ENCODE peak calls at places on chromosomes 11 and 22, in seven cellular contexts. One of them, this sample, is unnamed.

GRCh38 chr11:12399355-12399754 is 22.0 kb downstream of the PARVA start:
- DNase-seq in pancreas: no peak
- DNase-seq in T-helper 1 cell: no peak
- DNase-seq in Calu3: no peak
- DNase-seq in DMS153: no peak
- DNase-seq in stimulated activated CD8-positive, alpha-beta memory T cell treated with anti-CD3 and anti-CD28 coated beads, Interleukin-4, amount 100 ng/mL, for 24 hours: no peak
- DNase-seq in NCI-H69: no peak
- DNase-seq in this sample: no peak

GRCh38 chr11:124793466-124794278 is 6.5 kb downstream of the MSANTD2 start:
- DNase-seq in pancreas: no peak
- DNase-seq in T-helper 1 cell: no peak
- DNase-seq in Calu3: peak
- DNase-seq in DMS153: no peak
- DNase-seq in stimulated activated CD8-positive, alpha-beta memory T cell treated with anti-CD3 and anti-CD28 coated beads, Interleukin-4, amount 100 ng/mL, for 24 hours: no peak
- DNase-seq in NCI-H69: peak
- DNase-seq in this sample: peak

GRCh38 chr11:35114901-35115687 is 23.9 kb upstream of the CD44 start:
- DNase-seq in pancreas: no peak
- DNase-seq in T-helper 1 cell: no peak
- DNase-seq in Calu3: no peak
- DNase-seq in DMS153: no peak
- DNase-seq in stimulated activated CD8-positive, alpha-beta memory T cell treated with anti-CD3 and anti-CD28 coated beads, Interleukin-4, amount 100 ng/mL, for 24 hours: no peak
- DNase-seq in NCI-H69: no peak
- DNase-seq in this sample: peak

GRCh38 chr11:133943950-133944698 is 12.6 kb downstream of the IGSF9B start:
- DNase-seq in pancreas: no peak
- DNase-seq in T-helper 1 cell: no peak
- DNase-seq in Calu3: no peak
- DNase-seq in DMS153: no peak
- DNase-seq in stimulated activated CD8-positive, alpha-beta memory T cell treated with anti-CD3 and anti-CD28 coated beads, Interleukin-4, amount 100 ng/mL, for 24 hours: no peak
- DNase-seq in NCI-H69: peak
- DNase-seq in this sample: no peak

GRCh38 chr11:60951611-60951908 is 416 bp downstream of the SLC15A3 start:
- DNase-seq in pancreas: no peak
- DNase-seq in T-helper 1 cell: no peak
- DNase-seq in Calu3: no peak
- DNase-seq in DMS153: no peak
- DNase-seq in stimulated activated CD8-positive, alpha-beta memory T cell treated with anti-CD3 and anti-CD28 coated beads, Interleukin-4, amount 100 ng/mL, for 24 hours: no peak
- DNase-seq in NCI-H69: no peak
- DNase-seq in this sample: peak

GRCh38 chr11:78828582-78829520 is 254.2 kb upstream of the NARS2 start:
- DNase-seq in pancreas: no peak
- DNase-seq in T-helper 1 cell: no peak
- DNase-seq in Calu3: no peak
- DNase-seq in DMS153: no peak
- DNase-seq in stimulated activated CD8-positive, alpha-beta memory T cell treated with anti-CD3 and anti-CD28 coated beads, Interleukin-4, amount 100 ng/mL, for 24 hours: no peak
- DNase-seq in NCI-H69: no peak
- DNase-seq in this sample: no peak

GRCh38 chr11:11065396-11065795 is 207.5 kb upstream of the ZBED5 start:
- DNase-seq in pancreas: no peak
- DNase-seq in T-helper 1 cell: no peak
- DNase-seq in Calu3: no peak
- DNase-seq in DMS153: no peak
- DNase-seq in stimulated activated CD8-positive, alpha-beta memory T cell treated with anti-CD3 and anti-CD28 coated beads, Interleukin-4, amount 100 ng/mL, for 24 hours: no peak
- DNase-seq in NCI-H69: no peak
- DNase-seq in this sample: no peak

GRCh38 chr22:38221908-38222796 is 20.4 kb downstream of the MAFF start:
- DNase-seq in pancreas: no peak
- DNase-seq in T-helper 1 cell: no peak
- DNase-seq in Calu3: no peak
- DNase-seq in DMS153: no peak
- DNase-seq in stimulated activated CD8-positive, alpha-beta memory T cell treated with anti-CD3 and anti-CD28 coated beads, Interleukin-4, amount 100 ng/mL, for 24 hours: no peak
- DNase-seq in NCI-H69: no peak
- DNase-seq in this sample: no peak

GRCh38 chr11:132941024-132941646 is 591.2 kb downstream of the OPCML start:
- DNase-seq in pancreas: peak
- DNase-seq in T-helper 1 cell: no peak
- DNase-seq in Calu3: no peak
- DNase-seq in DMS153: peak
- DNase-seq in stimulated activated CD8-positive, alpha-beta memory T cell treated with anti-CD3 and anti-CD28 coated beads, Interleukin-4, amount 100 ng/mL, for 24 hours: no peak
- DNase-seq in NCI-H69: peak
- DNase-seq in this sample: no peak

This sample was measured in germinal center.